ENCODE peak calls at places on chromosomes 3 and 15, in five cellular contexts. P is PC-9, F is HepG2, J is breast epithelium, W is lung. D is an unnamed sample.

GRCh38 chr15:71743861-71744382 is 66.4 kb upstream of the NR2E3 start:
- DNase-seq in J (no peak), W (peak; percentile 53), F (peak; percentile 39), P (no peak), D (peak; percentile 55)

GRCh38 chr3:105996781-105997180 is 128.0 kb upstream of the CBLB start:
- DNase-seq in J (no peak), W (no peak), F (no peak), P (no peak), D (no peak)

GRCh38 chr3:21697707-21698106 is 53.3 kb downstream of the ZNF385D start:
- DNase-seq in F (no peak), J (no peak), W (no peak), P (no peak), D (no peak)

GRCh38 chr3:177608443-177608842 is 411.2 kb upstream of the TBL1XR1 start:
- DNase-seq in F (no peak), W (no peak), P (no peak), J (no peak), D (no peak)

GRCh38 chr15:60652245-60652644 is 173.3 kb upstream of the ICE2 start:
- DNase-seq in F (no peak), W (no peak), J (no peak), P (no peak), D (no peak)

GRCh38 chr3:56801151-56801596 is 575 bp downstream of the ARHGEF3 start:
- DNase-seq in P (no peak), F (no peak), J (no peak), W (no peak), D (no peak)

GRCh38 chr15:95996494-95996893 is 334.0 kb upstream of the NR2F2 start:
- DNase-seq in W (no peak), P (no peak), F (no peak), J (no peak), D (no peak)

GRCh38 chr15:89665449-89666146 is 10.3 kb upstream of the KIF7 start:
- DNase-seq in P (no peak), W (no peak), J (no peak), F (no peak), D (peak; percentile 24)

GRCh38 chr3:16366581-16366980 is 101.6 kb downstream of the OXNAD1 start:
- DNase-seq in J (no peak), P (no peak), W (no peak), F (no peak), D (no peak)

GRCh38 chr15:62904511-62904910 is 138.0 kb upstream of the TPM1 start:
- DNase-seq in J (no peak), P (no peak), F (no peak), W (no peak), D (no peak)

GRCh38 chr3:58082047-58082446 is 73.8 kb downstream of the FLNB start:
- DNase-seq in F (no peak), J (no peak), P (no peak), W (no peak), D (no peak)

GRCh38 chr15:40325188-40325587 is 1.7 kb downstream of the INAFM2 start:
- DNase-seq in J (no peak), W (no peak), P (no peak), F (no peak), D (no peak)

GRCh38 chr3:5017953-5018531 is 38.8 kb downstream of the BHLHE40 start:
- DNase-seq in P (peak; percentile 66), J (no peak), F (no peak), W (peak; percentile 64), D (peak; percentile 41)

GRCh38 chr3:161107311-161107710 is 2.2 kb upstream of the B3GALNT1 start:
- DNase-seq in P (peak; percentile 70), W (no peak), J (no peak), F (no peak), D (no peak)

GRCh38 chr3:136186330-136186729 is 9.8 kb downstream of the MSL2 start:
- DNase-seq in W (no peak), F (peak; percentile 69), P (no peak), J (no peak), D (no peak)

GRCh38 chr15:80523746-80524145 is 119.6 kb downstream of the ARNT2 start:
- DNase-seq in W (no peak), F (no peak), P (no peak), J (no peak), D (no peak)

GRCh38 chr3:128736598-128736997 is 10.6 kb downstream of the RAB7A start:
- DNase-seq in J (no peak), P (no peak), F (no peak), W (no peak), D (peak; percentile 54)

GRCh38 chr15:36458406-36458805 is 121.0 kb upstream of the CDIN1 start:
- DNase-seq in W (no peak), P (no peak), J (no peak), F (no peak), D (no peak)

GRCh38 chr3:194675680-194676079 is 3.7 kb upstream of the LSG1 start:
- DNase-seq in W (no peak), P (no peak), J (no peak), F (no peak), D (no peak)

GRCh38 chr3:195001961-195002861 is 268.7 kb downstream of the XXYLT1 start:
- DNase-seq in W (peak; percentile 61), J (no peak), P (peak; percentile 92), F (peak; percentile 65), D (peak; percentile 77)

GRCh38 chr15:70284438-70285214 is 186.9 kb upstream of the TLE3 start:
- DNase-seq in J (peak; percentile 65), P (no peak), W (peak; percentile 69), F (no peak), D (no peak)

GRCh38 chr3:11274743-11275142 is 2.5 kb downstream of the ATG7 start:
- DNase-seq in F (no peak), W (no peak), P (no peak), J (no peak), D (no peak)

GRCh38 chr15:39188930-39189329 is 391.9 kb upstream of the THBS1 start:
- DNase-seq in J (no peak), W (no peak), F (peak; percentile 37), P (peak; percentile 85), D (peak; percentile 87)

GRCh38 chr3:189123595-189124387 is 48.0 kb upstream of the TPRG1 start:
- DNase-seq in W (peak; percentile 31), F (no peak), P (no peak), J (no peak), D (no peak)

GRCh38 chr3:49006591-49007067 is 562 bp upstream of the WDR6 start:
- DNase-seq in F (no peak), P (no peak), W (no peak), J (no peak), D (no peak)

GRCh38 chr15:39154136-39154770 is 426.6 kb upstream of the THBS1 start:
- DNase-seq in F (peak; percentile 27), P (peak; percentile 38), J (no peak), W (no peak), D (no peak)

GRCh38 chr15:34610388-34610787 is 26.9 kb upstream of the GOLGA8B start:
- DNase-seq in W (no peak), J (no peak), P (no peak), F (no peak), D (peak; percentile 13)

GRCh38 chr15:74635228-74635627 is 19.6 kb downstream of the CLK3 start:
- DNase-seq in P (no peak), F (peak; percentile 60), W (peak; percentile 65), J (no peak), D (peak; percentile 82)

GRCh38 chr3:32448686-32449474 is 53.8 kb downstream of the CMTM6 start:
- DNase-seq in F (no peak), P (no peak), J (no peak), W (no peak), D (no peak)

GRCh38 chr15:42858540-42858939 is 62.0 kb downstream of the TTBK2 start:
- DNase-seq in J (no peak), W (no peak), F (no peak), P (peak; percentile 81), D (peak; percentile 63)

GRCh38 chr15:64044315-64045105 is 1.8 kb downstream of the DAPK2 start:
- DNase-seq in F (no peak), W (no peak), P (no peak), J (no peak), D (no peak)

GRCh38 chr15:91380114-91380513 is 280.1 kb downstream of the SV2B start:
- DNase-seq in F (no peak), P (no peak), J (no peak), W (no peak), D (no peak)

GRCh38 chr15:50563756-50564155 is 17.3 kb upstream of the USP50 start:
- DNase-seq in F (no peak), J (no peak), P (no peak), W (no peak), D (no peak)
- H3K27ac ChIP-seq in F (no peak overlapping the region), J (no peak overlapping the region), P (no peak overlapping the region), W (no peak overlapping the region), D (no peak overlapping the region)

GRCh38 chr3:140113983-140114923 is 179.3 kb downstream of the CLSTN2 start:
- DNase-seq in F (no peak), W (no peak), P (no peak), J (no peak), D (no peak)
- H3K27ac ChIP-seq in F (no peak overlapping the region), W (no peak overlapping the region), P (no peak overlapping the region), J (no peak overlapping the region), D (no peak overlapping the region)

DNA sequence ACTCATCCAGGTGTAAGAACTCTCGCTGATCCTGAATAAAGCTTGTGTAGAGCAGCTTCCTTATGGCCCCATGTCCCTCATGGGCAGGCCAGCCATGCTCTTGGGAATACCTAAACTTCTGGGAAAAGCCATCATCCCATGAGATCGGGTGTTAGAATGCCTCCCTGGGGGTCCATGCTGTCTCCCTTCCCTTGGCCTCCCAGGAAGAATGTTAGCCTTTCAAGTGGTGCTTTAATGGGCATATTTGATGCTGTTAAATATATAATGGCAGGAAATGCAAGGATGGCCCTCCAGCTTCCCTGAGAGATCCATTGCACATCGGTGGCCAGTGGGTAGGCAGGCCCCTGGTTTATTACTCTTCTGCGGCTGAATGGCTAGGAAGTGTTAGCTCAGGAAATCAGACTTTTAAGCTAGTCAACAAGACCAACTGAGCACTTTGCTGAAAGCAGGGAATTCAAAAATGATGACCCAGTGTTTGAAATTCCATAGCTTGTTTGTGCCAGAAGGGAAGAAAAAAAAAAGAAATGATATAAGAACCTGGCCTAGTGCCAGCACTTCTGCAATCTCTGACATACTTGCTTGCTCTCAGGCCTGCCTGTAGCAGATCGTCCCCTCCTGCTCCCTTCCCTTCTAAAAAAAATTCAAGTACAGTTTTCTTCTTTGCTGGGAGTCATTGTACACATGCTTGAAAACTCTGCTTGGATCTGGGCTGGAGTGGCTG is 60.6 kb upstream of the LRTM1 start:
- DNase-seq in J (no peak), F (no peak), W (no peak), P (no peak), D (no peak)
- H3K27ac ChIP-seq in J (no peak overlapping the region), F (no peak overlapping the region), W (no peak overlapping the region), P (no peak overlapping the region), D (no peak overlapping the region)

DNA sequence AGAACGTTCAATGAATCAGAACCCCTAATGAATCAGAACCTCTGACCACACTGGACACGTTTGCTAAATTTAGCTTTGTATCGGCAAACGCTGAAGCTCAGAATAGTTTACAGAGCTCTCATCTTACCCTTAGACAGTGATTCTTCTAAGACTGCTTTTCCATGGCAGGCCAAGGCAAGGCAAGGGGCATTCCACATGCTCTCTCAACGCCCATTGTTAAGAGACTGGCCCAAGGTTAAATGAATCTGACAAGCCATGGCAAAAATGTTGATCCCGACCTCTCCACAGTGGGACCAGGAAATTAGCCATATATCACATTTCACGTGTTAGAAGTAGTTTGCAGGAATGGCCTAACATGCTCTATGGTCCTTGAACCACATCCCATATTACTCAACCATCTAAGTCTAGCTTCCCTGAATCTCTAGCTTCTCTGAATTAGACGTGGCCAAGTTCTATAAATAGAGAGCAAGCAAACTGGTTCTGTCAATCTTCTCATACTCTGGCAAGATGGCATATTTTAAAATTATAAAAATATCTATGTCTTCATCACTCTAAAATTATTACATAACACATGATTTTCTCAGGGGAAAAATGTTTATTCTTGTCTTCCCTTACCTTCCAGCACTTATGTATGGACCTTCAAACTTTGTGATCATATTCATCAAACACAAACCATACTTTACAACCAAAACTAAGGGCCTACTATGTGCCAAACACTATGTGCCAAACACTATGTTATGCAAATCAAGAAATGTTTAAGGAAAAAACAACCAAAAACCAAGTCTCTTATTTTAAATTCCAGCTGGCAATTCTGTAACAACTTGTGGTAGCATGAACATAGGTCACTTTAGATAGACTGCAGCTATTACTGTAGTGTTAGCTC is 54.3 kb downstream of the AAGAB start:
- DNase-seq in J (no peak), F (no peak), W (no peak), P (no peak), D (no peak)
- H3K27ac ChIP-seq in J (no peak overlapping the region), F (no peak overlapping the region), W (no peak overlapping the region), P (no peak overlapping the region), D (no peak overlapping the region)